ENCODE peak calls at places on chromosome 7, in eight cellular contexts. One of them, this sample, is unnamed.

GRCh38 chr7:135334830-135335543 is 101.3 kb downstream of the STRA8 start:
- DNase-seq in C1 segment of cervical spinal cord: no peak
- DNase-seq in stimulated activated CD4-positive, alpha-beta T cell treated with anti-CD3 and anti-CD28 coated beads, Interleukin-4, amount 100 ng/mL, for 4 hours: no peak
- DNase-seq in fibroblast of lung: no peak
- DNase-seq in M059J: no peak
- DNase-seq in psoas muscle: no peak
- DNase-seq in activated CD8-positive, alpha-beta memory T cell treated with anti-CD3 and anti-CD28 coated beads for 24 hours: no peak
- DNase-seq in WTC11: no peak
- DNase-seq in this sample: no peak

GRCh38 chr7:107390921-107391320 is 78.9 kb upstream of the GPR22 start:
- DNase-seq in C1 segment of cervical spinal cord: no peak
- DNase-seq in stimulated activated CD4-positive, alpha-beta T cell treated with anti-CD3 and anti-CD28 coated beads, Interleukin-4, amount 100 ng/mL, for 4 hours: no peak
- DNase-seq in fibroblast of lung: no peak
- DNase-seq in M059J: no peak
- DNase-seq in psoas muscle: no peak
- DNase-seq in activated CD8-positive, alpha-beta memory T cell treated with anti-CD3 and anti-CD28 coated beads for 24 hours: no peak
- DNase-seq in WTC11: no peak
- DNase-seq in this sample: no peak

GRCh38 chr7:39324134-39324760 is 242.0 kb upstream of the YAE1 start:
- DNase-seq in C1 segment of cervical spinal cord: no peak
- DNase-seq in stimulated activated CD4-positive, alpha-beta T cell treated with anti-CD3 and anti-CD28 coated beads, Interleukin-4, amount 100 ng/mL, for 4 hours: no peak
- DNase-seq in fibroblast of lung: no peak
- DNase-seq in M059J: no peak
- DNase-seq in psoas muscle: no peak
- DNase-seq in activated CD8-positive, alpha-beta memory T cell treated with anti-CD3 and anti-CD28 coated beads for 24 hours: no peak
- DNase-seq in WTC11: no peak
- DNase-seq in this sample: no peak

GRCh38 chr7:77838929-77839491 is 40.4 kb downstream of the PHTF2 start:
- DNase-seq in C1 segment of cervical spinal cord: no peak
- DNase-seq in stimulated activated CD4-positive, alpha-beta T cell treated with anti-CD3 and anti-CD28 coated beads, Interleukin-4, amount 100 ng/mL, for 4 hours: no peak
- DNase-seq in fibroblast of lung: no peak
- DNase-seq in M059J: no peak
- DNase-seq in psoas muscle: no peak
- DNase-seq in activated CD8-positive, alpha-beta memory T cell treated with anti-CD3 and anti-CD28 coated beads for 24 hours: no peak
- DNase-seq in WTC11: no peak
- DNase-seq in this sample: no peak

GRCh38 chr7:101108330-101108857 is 18.5 kb upstream of the SERPINE1 start:
- DNase-seq in C1 segment of cervical spinal cord: no peak
- DNase-seq in stimulated activated CD4-positive, alpha-beta T cell treated with anti-CD3 and anti-CD28 coated beads, Interleukin-4, amount 100 ng/mL, for 4 hours: no peak
- DNase-seq in fibroblast of lung: peak; percentile 65
- DNase-seq in M059J: peak; percentile 84
- DNase-seq in psoas muscle: peak; percentile 85
- DNase-seq in activated CD8-positive, alpha-beta memory T cell treated with anti-CD3 and anti-CD28 coated beads for 24 hours: no peak
- DNase-seq in WTC11: no peak
- DNase-seq in this sample: no peak

GRCh38 chr7:54898659-54899340 is 120.0 kb upstream of the EGFR start:
- DNase-seq in C1 segment of cervical spinal cord: no peak
- DNase-seq in stimulated activated CD4-positive, alpha-beta T cell treated with anti-CD3 and anti-CD28 coated beads, Interleukin-4, amount 100 ng/mL, for 4 hours: no peak
- DNase-seq in fibroblast of lung: no peak
- DNase-seq in M059J: no peak
- DNase-seq in psoas muscle: no peak
- DNase-seq in activated CD8-positive, alpha-beta memory T cell treated with anti-CD3 and anti-CD28 coated beads for 24 hours: no peak
- DNase-seq in WTC11: no peak
- DNase-seq in this sample: no peak

GRCh38 chr7:42876182-42877068 is 35.4 kb downstream of the C7orf25 start:
- DNase-seq in C1 segment of cervical spinal cord: no peak
- DNase-seq in stimulated activated CD4-positive, alpha-beta T cell treated with anti-CD3 and anti-CD28 coated beads, Interleukin-4, amount 100 ng/mL, for 4 hours: peak; percentile 26
- DNase-seq in fibroblast of lung: peak; percentile 25
- DNase-seq in M059J: peak; percentile 72
- DNase-seq in psoas muscle: no peak
- DNase-seq in activated CD8-positive, alpha-beta memory T cell treated with anti-CD3 and anti-CD28 coated beads for 24 hours: peak; percentile 75
- DNase-seq in WTC11: peak; percentile 74
- DNase-seq in this sample: no peak

GRCh38 chr7:52147240-52147639 is 830.6 kb upstream of the COBL start:
- DNase-seq in C1 segment of cervical spinal cord: no peak
- DNase-seq in stimulated activated CD4-positive, alpha-beta T cell treated with anti-CD3 and anti-CD28 coated beads, Interleukin-4, amount 100 ng/mL, for 4 hours: no peak
- DNase-seq in fibroblast of lung: no peak
- DNase-seq in M059J: no peak
- DNase-seq in psoas muscle: no peak
- DNase-seq in activated CD8-positive, alpha-beta memory T cell treated with anti-CD3 and anti-CD28 coated beads for 24 hours: no peak
- DNase-seq in WTC11: no peak
- DNase-seq in this sample: no peak

GRCh38 chr7:142614116-142614515 is 135.2 kb upstream of the PRSS1 start:
- DNase-seq in C1 segment of cervical spinal cord: no peak
- DNase-seq in stimulated activated CD4-positive, alpha-beta T cell treated with anti-CD3 and anti-CD28 coated beads, Interleukin-4, amount 100 ng/mL, for 4 hours: no peak
- DNase-seq in fibroblast of lung: peak; percentile 23
- DNase-seq in M059J: peak; percentile 54
- DNase-seq in psoas muscle: no peak
- DNase-seq in activated CD8-positive, alpha-beta memory T cell treated with anti-CD3 and anti-CD28 coated beads for 24 hours: no peak
- DNase-seq in WTC11: no peak
- DNase-seq in this sample: no peak

GRCh38 chr7:13908667-13909382 is 80.6 kb downstream of the ETV1 start:
- DNase-seq in C1 segment of cervical spinal cord: no peak
- DNase-seq in stimulated activated CD4-positive, alpha-beta T cell treated with anti-CD3 and anti-CD28 coated beads, Interleukin-4, amount 100 ng/mL, for 4 hours: no peak
- DNase-seq in fibroblast of lung: no peak
- DNase-seq in M059J: no peak
- DNase-seq in psoas muscle: no peak
- DNase-seq in activated CD8-positive, alpha-beta memory T cell treated with anti-CD3 and anti-CD28 coated beads for 24 hours: no peak
- DNase-seq in WTC11: no peak
- DNase-seq in this sample: no peak

GRCh38 chr7:91550931-91551330 is 286.7 kb downstream of the FZD1 start:
- DNase-seq in C1 segment of cervical spinal cord: no peak
- DNase-seq in stimulated activated CD4-positive, alpha-beta T cell treated with anti-CD3 and anti-CD28 coated beads, Interleukin-4, amount 100 ng/mL, for 4 hours: no peak
- DNase-seq in fibroblast of lung: peak; percentile 49
- DNase-seq in M059J: no peak
- DNase-seq in psoas muscle: no peak
- DNase-seq in activated CD8-positive, alpha-beta memory T cell treated with anti-CD3 and anti-CD28 coated beads for 24 hours: no peak
- DNase-seq in WTC11: no peak
- DNase-seq in this sample: no peak

GRCh38 chr7:98110249-98111022 is 3.8 kb downstream of the LMTK2 start:
- DNase-seq in C1 segment of cervical spinal cord: no peak
- DNase-seq in stimulated activated CD4-positive, alpha-beta T cell treated with anti-CD3 and anti-CD28 coated beads, Interleukin-4, amount 100 ng/mL, for 4 hours: no peak
- DNase-seq in fibroblast of lung: no peak
- DNase-seq in M059J: no peak
- DNase-seq in psoas muscle: no peak
- DNase-seq in activated CD8-positive, alpha-beta memory T cell treated with anti-CD3 and anti-CD28 coated beads for 24 hours: no peak
- DNase-seq in WTC11: no peak
- DNase-seq in this sample: no peak

GRCh38 chr7:130273081-130273699 is 6.5 kb downstream of the CPA2 start:
- DNase-seq in C1 segment of cervical spinal cord: no peak
- DNase-seq in stimulated activated CD4-positive, alpha-beta T cell treated with anti-CD3 and anti-CD28 coated beads, Interleukin-4, amount 100 ng/mL, for 4 hours: no peak
- DNase-seq in fibroblast of lung: peak; percentile 85
- DNase-seq in M059J: peak; percentile 77
- DNase-seq in psoas muscle: no peak
- DNase-seq in activated CD8-positive, alpha-beta memory T cell treated with anti-CD3 and anti-CD28 coated beads for 24 hours: no peak
- DNase-seq in WTC11: peak; percentile 84
- DNase-seq in this sample: no peak

GRCh38 chr7:158448701-158449100 is 138.9 kb downstream of the PTPRN2 start:
- DNase-seq in C1 segment of cervical spinal cord: no peak
- DNase-seq in stimulated activated CD4-positive, alpha-beta T cell treated with anti-CD3 and anti-CD28 coated beads, Interleukin-4, amount 100 ng/mL, for 4 hours: no peak
- DNase-seq in fibroblast of lung: no peak
- DNase-seq in M059J: no peak
- DNase-seq in psoas muscle: no peak
- DNase-seq in activated CD8-positive, alpha-beta memory T cell treated with anti-CD3 and anti-CD28 coated beads for 24 hours: no peak
- DNase-seq in WTC11: no peak
- DNase-seq in this sample: no peak

GRCh38 chr7:4880218-4880617 is 3.3 kb downstream of the RADIL start:
- DNase-seq in C1 segment of cervical spinal cord: no peak
- DNase-seq in stimulated activated CD4-positive, alpha-beta T cell treated with anti-CD3 and anti-CD28 coated beads, Interleukin-4, amount 100 ng/mL, for 4 hours: no peak
- DNase-seq in fibroblast of lung: peak; percentile 20
- DNase-seq in M059J: no peak
- DNase-seq in psoas muscle: no peak
- DNase-seq in activated CD8-positive, alpha-beta memory T cell treated with anti-CD3 and anti-CD28 coated beads for 24 hours: no peak
- DNase-seq in WTC11: no peak
- DNase-seq in this sample: no peak

This sample was measured in aorta.